ENCODE peak calls at places on chromosome 11, in ten cellular contexts. K is uterus; C is ovary; A is brain microvascular endothelial cell; L is CD8-positive, alpha-beta T cell; B is AG04450; S is cardiac muscle cell; X is right lobe of liver; V is IMR-90; P is heart left ventricle. Y is an unnamed sample.

GRCh38 chr11:128830836-128831780 is 36.0 kb downstream of the KCNJ1 start:
- DNase-seq in C (peak), A (peak), S (peak), V (peak), K (peak), P (peak), X (peak), B (peak), L (peak), Y (peak)

GRCh38 chr11:4704790-4705334 is 278 bp downstream of the MMP26 start:
- DNase-seq in P (no peak), B (no peak), A (no peak), S (no peak), X (no peak), C (no peak), L (no peak), K (no peak), V (no peak), Y (no peak)

GRCh38 chr11:69645801-69646492 is 5.0 kb downstream of the CCND1 start:
- DNase-seq in C (no peak), L (no peak), S (no peak), P (no peak), X (peak), A (no peak), K (no peak), V (no peak), B (no peak), Y (peak)

GRCh38 chr11:64880240-64881001 is 2.0 kb upstream of the EHD1 start:
- DNase-seq in K (no peak), A (no peak), L (no peak), C (no peak), B (no peak), X (no peak), V (no peak), S (no peak), P (no peak), Y (no peak)

GRCh38 chr11:132312616-132313210 is 942.3 kb downstream of the NTM start:
- DNase-seq in V (peak), L (no peak), K (no peak), C (no peak), B (no peak), S (peak), X (no peak), P (no peak), A (peak), Y (no peak)

GRCh38 chr11:121630041-121630440 is 177.3 kb upstream of the SORL1-AS1 start:
- DNase-seq in X (no peak), B (peak), V (peak), K (no peak), S (no peak), A (peak), L (no peak), C (no peak), P (no peak), Y (no peak)

GRCh38 chr11:78699606-78700005 is 124.9 kb upstream of the NARS2 start:
- DNase-seq in L (no peak), P (no peak), V (no peak), X (no peak), A (no peak), C (no peak), B (no peak), S (no peak), K (no peak), Y (no peak)

GRCh38 chr11:1234054-1234720 is 11.3 kb downstream of the MUC5B start:
- DNase-seq in K (no peak), C (no peak), B (no peak), L (no peak), S (no peak), A (no peak), P (no peak), X (no peak), V (no peak), Y (peak)

GRCh38 chr11:79982185-79982584 is 541.4 kb upstream of the TENM4 start:
- DNase-seq in S (no peak), X (no peak), V (no peak), B (no peak), C (no peak), K (no peak), P (no peak), L (no peak), A (no peak), Y (no peak)

GRCh38 chr11:46050652-46051051 is 70.6 kb downstream of the PHF21A start:
- DNase-seq in S (no peak), A (no peak), K (no peak), V (no peak), P (no peak), C (no peak), L (no peak), X (no peak), B (no peak), Y (no peak)

GRCh38 chr11:22466809-22467208 is 128.6 kb downstream of the SLC17A6 start:
- DNase-seq in A (peak), S (no peak), X (no peak), V (peak), K (no peak), C (no peak), P (no peak), L (no peak), B (peak), Y (no peak)

GRCh38 chr11:77542296-77542695 is 47.5 kb upstream of the AQP11 start:
- DNase-seq in P (no peak), L (no peak), A (peak), V (peak), K (no peak), C (no peak), B (no peak), S (no peak), X (no peak), Y (no peak)

GRCh38 chr11:20059587-20060021 is 100.7 kb downstream of the DBX1 start:
- DNase-seq in L (no peak), S (no peak), C (no peak), B (no peak), A (no peak), K (no peak), P (no peak), V (no peak), X (no peak), Y (no peak)

GRCh38 chr11:33419956-33420355 is 162.8 kb downstream of the HIPK3 start:
- DNase-seq in K (no peak), V (no peak), B (no peak), S (no peak), X (no peak), A (no peak), L (no peak), P (no peak), C (no peak), Y (no peak)

GRCh38 chr11:13102865-13103539 is 93.9 kb downstream of the RASSF10 start:
- DNase-seq in L (no peak), S (no peak), X (no peak), K (no peak), P (no peak), V (no peak), B (no peak), C (no peak), A (no peak), Y (no peak)

GRCh38 chr11:86558219-86558618 is 114.2 kb downstream of the ME3 start:
- DNase-seq in V (peak), A (no peak), B (no peak), C (no peak), L (no peak), S (no peak), K (no peak), P (no peak), X (no peak), Y (no peak)

GRCh38 chr11:22730319-22730718 is 63.9 kb downstream of the GAS2 start:
- DNase-seq in B (no peak), S (peak), V (peak), X (no peak), P (no peak), C (no peak), A (no peak), L (no peak), K (no peak), Y (no peak)

GRCh38 chr11:8794677-8795103 is 112.1 kb downstream of the RPL27A start:
- DNase-seq in S (peak), B (no peak), L (no peak), C (no peak), V (no peak), P (no peak), K (no peak), A (no peak), X (peak), Y (no peak)

GRCh38 chr11:65213322-65214211 is 31.8 kb downstream of the CAPN1 start:
- DNase-seq in C (no peak), P (no peak), B (no peak), X (no peak), V (peak), L (peak), K (no peak), S (no peak), A (no peak), Y (no peak)

GRCh38 chr11:120853435-120853834 is 170.5 kb upstream of the TBCEL start:
- DNase-seq in X (no peak), B (no peak), L (no peak), S (no peak), V (no peak), K (no peak), P (no peak), A (no peak), C (no peak), Y (no peak)

GRCh38 chr11:10506013-10506370 is 35.0 kb downstream of the RNF141 start:
- DNase-seq in S (no peak), C (no peak), A (no peak), L (no peak), P (no peak), X (no peak), B (no peak), K (no peak), V (no peak), Y (no peak)

GRCh38 chr11:104918113-104918824 is 20.0 kb upstream of the CASP12 start:
- DNase-seq in C (no peak), L (no peak), P (no peak), A (peak), V (peak), X (no peak), S (no peak), B (peak), K (no peak), Y (no peak)

GRCh38 chr11:692824-693414 is 2.1 kb downstream of the DEAF1 start:
- DNase-seq in A (no peak), B (no peak), L (peak), V (no peak), S (no peak), P (no peak), C (no peak), X (no peak), K (no peak), Y (no peak)

GRCh38 chr11:81030186-81030585 is 1589.4 kb upstream of the TENM4 start:
- DNase-seq in V (no peak), L (no peak), A (no peak), C (no peak), B (no peak), S (no peak), P (no peak), K (no peak), X (no peak), Y (no peak)

GRCh38 chr11:128520206-128520885 is 67.0 kb downstream of the ETS1 start:
- DNase-seq in X (no peak), S (no peak), A (no peak), L (no peak), P (no peak), V (no peak), B (no peak), K (no peak), C (no peak), Y (no peak)

GRCh38 chr11:17351510-17352176 is at the start of gene NCR3LG1:
- DNase-seq in C (peak), P (peak), K (peak), L (peak), S (peak), B (peak), A (peak), X (peak), V (peak), Y (peak)

GRCh38 chr11:65425105-65425970 is 2.7 kb downstream of the NEAT1 start:
- DNase-seq in C (peak), K (peak), S (no peak), V (peak), A (peak), L (peak), X (peak), P (no peak), B (no peak), Y (peak)

GRCh38 chr11:107785401-107785800 is 73.2 kb downstream of the SLC35F2 start:
- DNase-seq in X (no peak), B (no peak), K (no peak), V (peak), A (peak), C (no peak), S (no peak), P (no peak), L (no peak), Y (no peak)

GRCh38 chr11:74826901-74827300 is 78.3 kb downstream of the RNF169 start:
- DNase-seq in P (no peak), B (no peak), S (no peak), V (no peak), C (no peak), K (no peak), L (no peak), A (no peak), X (no peak), Y (no peak)

GRCh38 chr11:6204708-6205107 is 649 bp upstream of the C11orf42 start:
- DNase-seq in X (no peak), C (no peak), P (no peak), L (no peak), V (no peak), A (no peak), K (no peak), B (no peak), S (no peak), Y (no peak)

GRCh38 chr11:57094206-57094940 is 87.4 kb upstream of the LRRC55 start:
- DNase-seq in V (peak), B (no peak), A (peak), C (no peak), L (no peak), S (peak), X (no peak), K (no peak), P (no peak), Y (no peak)

GRCh38 chr11:44572884-44573283 is 7.4 kb downstream of the CD82 start:
- DNase-seq in V (no peak), C (no peak), S (no peak), X (no peak), B (no peak), P (no peak), K (no peak), L (no peak), A (no peak), Y (no peak)

DNA sequence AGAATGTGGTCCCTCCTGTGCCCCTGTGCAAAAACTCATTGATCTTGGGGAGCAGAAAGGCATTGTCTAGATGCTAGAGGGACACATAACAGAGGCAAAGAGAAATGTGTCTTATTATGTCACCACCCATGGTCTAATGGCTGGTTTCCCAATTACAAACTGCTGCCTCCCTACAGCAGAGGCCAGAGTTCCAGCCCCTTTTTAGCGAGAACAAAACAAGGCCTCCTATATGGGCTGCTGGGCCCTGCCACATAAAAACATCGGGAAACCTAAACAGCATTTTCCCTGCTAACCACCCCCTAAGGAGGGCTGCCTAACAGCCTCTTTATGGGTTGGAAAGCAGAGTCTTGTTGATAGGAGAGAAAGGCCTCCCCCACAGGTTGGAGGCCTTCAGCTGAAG is 75.2 kb upstream of the CRTAM start:
- DNase-seq in S (no peak), K (no peak), B (no peak), P (no peak), X (no peak), A (no peak), C (no peak), L (no peak), V (no peak), Y (no peak)
- H3K27ac ChIP-seq in S (no peak), K (no peak), B (no peak), P (no peak), X (no peak), A (no peak), C (no peak), L (no peak), V (no peak), Y (no peak)

GRCh38 chr11:134347441-134347840 is 15.7 kb downstream of the GLB1L2 start:
- DNase-seq in C (no peak), S (no peak), X (no peak), A (no peak), P (no peak), L (no peak), V (no peak), K (no peak), B (no peak), Y (no peak)

GRCh38 chr11:134349802-134350355 is 18.1 kb downstream of the GLB1L2 start:
- DNase-seq in S (no peak), V (no peak), C (no peak), L (no peak), K (no peak), X (no peak), A (no peak), P (no peak), B (no peak), Y (no peak)

GRCh38 chr11:134349109-134349801 is 17.5 kb downstream of the GLB1L2 start:
- DNase-seq in X (no peak), A (no peak), C (no peak), K (no peak), S (no peak), L (no peak), B (no peak), V (no peak), P (no peak), Y (no peak)

GRCh38 chr11:134352111-134352510 is 20.3 kb downstream of the GLB1L2 start:
- DNase-seq in V (no peak), A (no peak), P (no peak), K (no peak), B (no peak), X (no peak), C (no peak), L (no peak), S (no peak), Y (no peak)

GRCh38 chr11:134350381-134350780 is 18.6 kb downstream of the GLB1L2 start:
- DNase-seq in P (no peak), V (no peak), L (no peak), A (no peak), B (no peak), K (no peak), C (no peak), X (no peak), S (no peak), Y (no peak)
- H3K4me3 ChIP-seq in P (no peak), V (no peak), L (no peak), A (no peak), B (no peak), K (no peak), C (no peak), X (no peak), S (no peak), Y (no peak)

DNA sequence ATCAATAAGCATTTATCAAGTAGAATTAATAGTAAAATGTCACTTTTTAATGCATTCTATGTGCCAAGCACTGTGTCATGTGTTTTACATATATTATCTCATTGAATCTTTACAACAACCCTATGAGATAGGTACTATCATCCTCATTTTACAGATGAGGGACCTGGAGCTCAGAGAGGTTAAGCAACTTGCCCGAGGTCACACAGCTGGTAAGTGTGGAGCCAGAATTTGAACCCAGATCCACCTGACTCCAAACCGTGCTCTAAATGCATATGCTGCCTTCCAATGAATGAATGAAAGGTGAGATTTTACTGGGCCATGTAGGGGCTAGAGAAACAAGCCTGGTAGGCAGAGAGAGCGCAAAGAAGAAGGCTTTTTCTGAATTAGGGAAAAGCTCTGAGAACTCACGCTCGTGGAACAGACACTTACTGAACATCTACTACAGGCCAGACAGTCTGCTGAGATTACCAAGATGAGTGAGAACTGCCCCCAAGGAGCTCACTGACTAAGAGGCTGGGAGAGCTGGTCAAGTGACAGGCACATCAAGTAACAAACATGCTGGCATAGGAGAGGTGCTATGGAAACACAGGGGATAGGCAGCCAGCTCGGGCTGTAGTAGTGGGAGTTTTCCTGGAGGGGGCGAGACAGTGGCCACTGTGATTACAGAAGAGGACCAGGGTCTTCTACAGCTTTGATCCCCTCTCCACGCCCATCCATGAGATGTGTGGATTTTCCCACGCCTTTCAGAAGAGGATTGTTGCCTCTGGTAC is 4.4 kb downstream of the ABCG4 start:
- DNase-seq in B (no peak), L (no peak), K (no peak), C (no peak), S (peak), V (no peak), X (no peak), P (no peak), A (no peak), Y (no peak)
- TF ChIP-seq CTCF in B (no peak), L (no peak), K (no peak), C (no peak), S (no peak), V (peak), X (no peak), P (no peak), A (peak), Y (no peak)

GRCh38 chr11:62419560-62420342 is 918 bp downstream of the SCGB1A1 start:
- DNase-seq in L (no peak), B (no peak), P (no peak), K (no peak), C (no peak), V (peak), A (no peak), S (no peak), X (no peak), Y (no peak)
- H3K27ac ChIP-seq in L (no peak), B (peak), P (peak), K (peak), C (peak), V (peak), A (no peak), S (no peak), X (no peak), Y (peak)

DNA sequence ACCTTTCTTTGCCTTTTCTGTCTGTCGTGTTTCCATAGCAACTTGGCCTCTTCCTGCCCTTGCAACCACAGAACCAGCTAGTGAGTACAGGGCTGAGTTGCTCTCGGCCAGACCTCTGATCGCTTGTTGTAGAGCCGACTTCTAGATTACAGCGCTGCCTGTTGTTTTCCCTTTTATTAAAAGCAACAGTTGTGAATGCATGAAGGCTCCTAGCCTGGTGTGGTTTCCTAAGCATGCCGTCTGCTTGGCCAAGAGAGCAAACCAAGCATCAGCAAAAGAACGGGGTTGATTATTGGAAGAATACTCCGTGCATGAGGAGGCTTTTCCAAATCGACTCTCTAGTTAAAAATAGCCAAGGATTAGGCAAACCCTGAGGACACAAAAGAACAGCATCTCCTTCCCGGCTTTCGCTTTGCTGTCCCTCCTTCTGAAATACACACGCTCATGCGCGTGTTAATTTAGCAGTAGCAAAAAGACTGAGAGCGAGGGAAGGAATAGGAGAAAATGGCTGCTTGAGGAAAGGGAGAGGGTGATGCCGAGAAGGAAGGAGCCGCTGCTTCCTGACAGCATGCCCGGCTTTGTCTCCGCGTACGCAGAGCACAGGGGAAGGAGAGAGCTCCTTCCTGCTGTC is 71.5 kb upstream of the TTC12 start:
- DNase-seq in B (no peak), P (no peak), K (peak), L (no peak), V (peak), A (peak), X (no peak), C (peak), S (no peak), Y (no peak)
- H3K4me3 ChIP-seq in B (peak), P (peak), K (peak), L (peak), V (peak), A (peak), X (no peak), C (peak), S (no peak), Y (peak)

GRCh38 chr11:131070365-131070764 is 154.1 kb upstream of the SNX19 start:
- DNase-seq in B (no peak), S (no peak), X (no peak), C (no peak), P (no peak), L (no peak), A (no peak), V (no peak), K (no peak), Y (no peak)
- TF ChIP-seq CTCF in B (no peak), S (no peak), X (no peak), C (no peak), P (no peak), L (no peak), A (peak), V (no peak), K (no peak), Y (no peak)